ENCODE peak calls at places on chromosome 2, in six cellular contexts. Y is Peyer's patch, L is PC-3, E is fibroblast of lung, Q is brain microvascular endothelial cell, H is left ventricle myocardium inferior. O is an unnamed sample. For H3K27me3, the result is how much of the 10 kb centered on the place peaks cover.

GRCh38 chr2:127047054-127047453 is 59.9 kb downstream of the BIN1 start:
- DNase-seq in Q (no peak), H (no peak), Y (peak), E (no peak), L (no peak), O (no peak)

GRCh38 chr2:126952216-126952615 is 53.5 kb downstream of the TEX51 start:
- DNase-seq in Y (no peak), E (no peak), L (no peak), Q (no peak), H (no peak), O (no peak)

GRCh38 chr2:113890253-113891235 is 655 bp downstream of the ACTR3 start:
- DNase-seq in E (peak), Q (peak), Y (peak), L (peak), H (peak), O (peak)

GRCh38 chr2:132747046-132747445 is 77.0 kb upstream of the LYPD1 start:
- DNase-seq in H (no peak), L (no peak), Q (no peak), Y (no peak), E (no peak), O (no peak)

GRCh38 chr2:210895132-210895531 is 338.7 kb downstream of the CPS1 start:
- DNase-seq in H (no peak), E (no peak), Y (no peak), L (peak), Q (no peak), O (no peak)

GRCh38 chr2:128986026-128986720 is 667.5 kb upstream of the HS6ST1 start:
- DNase-seq in Y (no peak), L (no peak), H (no peak), Q (no peak), E (no peak), O (peak)

GRCh38 chr2:219430633-219431615 is 3.7 kb upstream of the SPEG start:
- DNase-seq in Q (no peak), E (peak), L (peak), H (peak), Y (no peak), O (peak)

GRCh38 chr2:2913601-2914120 is 464.0 kb downstream of the EIPR1 start:
- DNase-seq in Y (no peak), Q (no peak), L (no peak), E (no peak), H (no peak), O (no peak)

GRCh38 chr2:62432407-62432806 is 73.6 kb downstream of the TMEM17 start:
- DNase-seq in E (no peak), H (no peak), Y (no peak), Q (no peak), L (no peak), O (no peak)

GRCh38 chr2:112985090-112985489 is 7.3 kb downstream of the IL36G start:
- DNase-seq in E (no peak), Q (no peak), L (no peak), H (no peak), Y (no peak), O (no peak)

GRCh38 chr2:110107092-110108079 is 8.2 kb downstream of the MALL start:
- DNase-seq in Q (no peak), E (peak), Y (peak), H (no peak), L (peak), O (no peak)

GRCh38 chr2:215034154-215034553 is 104.3 kb downstream of the ABCA12 start:
- DNase-seq in Q (no peak), L (no peak), H (no peak), E (no peak), Y (no peak), O (no peak)

GRCh38 chr2:176067587-176068002 is 16.2 kb downstream of the EVX2 start:
- DNase-seq in E (no peak), H (no peak), L (no peak), Y (no peak), Q (no peak), O (no peak)

GRCh38 chr2:40554665-40555294 is 102.9 kb upstream of the SLC8A1 start:
- DNase-seq in E (peak), Q (peak), Y (peak), H (peak), L (peak), O (peak)

GRCh38 chr2:33526132-33526531 is 49.7 kb downstream of the RASGRP3 start:
- DNase-seq in E (no peak), L (no peak), Q (no peak), H (no peak), Y (no peak), O (no peak)

GRCh38 chr2:7601990-7602389 is 684.8 kb downstream of the RNF144A start:
- DNase-seq in Y (no peak), H (no peak), L (peak), E (no peak), Q (no peak), O (no peak)

GRCh38 chr2:223901854-223902253 is 43.3 kb downstream of the WDFY1 start:
- DNase-seq in L (peak), H (no peak), Y (no peak), E (no peak), Q (no peak), O (no peak)

GRCh38 chr2:5693288-5694015 is 1.3 kb downstream of the SOX11 start:
- DNase-seq in H (no peak), L (no peak), Q (peak), E (peak), Y (no peak), O (peak)

GRCh38 chr2:21033237-21034155 is 10.4 kb downstream of the APOB start:
- DNase-seq in Q (no peak), Y (no peak), E (no peak), H (no peak), L (no peak), O (no peak)

DNA sequence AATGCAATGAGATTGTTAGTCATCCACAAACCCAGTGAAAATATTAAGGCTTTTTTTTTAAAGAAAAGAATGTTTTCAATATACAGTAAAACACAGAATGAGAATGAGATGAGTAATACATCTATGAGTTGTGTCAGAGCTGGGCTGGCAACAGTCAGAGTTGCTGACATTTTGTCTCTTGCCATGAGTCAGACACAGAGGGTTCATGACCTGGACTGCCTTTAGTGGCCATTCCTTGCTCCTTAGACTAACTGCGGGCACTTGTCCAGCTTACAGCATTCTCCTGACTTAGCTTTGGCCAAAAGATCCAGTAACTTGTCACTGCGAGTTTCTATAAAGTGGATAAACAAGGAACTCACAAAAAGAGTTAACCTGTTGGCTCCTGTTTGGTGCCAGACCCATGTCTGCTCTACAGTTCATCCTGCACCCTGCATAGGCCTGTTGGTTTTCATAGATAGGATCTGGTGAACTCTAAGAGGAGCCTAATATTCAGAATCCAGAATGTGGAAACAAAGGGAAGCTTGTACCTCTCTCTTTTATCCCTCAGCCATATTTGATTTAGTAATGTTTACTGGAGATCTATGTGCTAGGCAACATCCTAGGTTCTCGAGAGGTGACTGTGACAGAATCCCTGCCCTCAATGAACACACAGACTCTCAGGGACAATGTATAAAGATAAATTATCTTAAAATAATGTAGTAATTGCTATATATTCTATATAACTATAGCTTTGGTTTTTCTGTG is 391.5 kb upstream of the VWC2L start:
- DNase-seq in L (peak), Q (peak), Y (no peak), E (peak), H (no peak), O (no peak)
- H3K27ac ChIP-seq in L (peak), Q (peak), Y (no peak), E (peak), H (no peak), O (no peak)

DNA sequence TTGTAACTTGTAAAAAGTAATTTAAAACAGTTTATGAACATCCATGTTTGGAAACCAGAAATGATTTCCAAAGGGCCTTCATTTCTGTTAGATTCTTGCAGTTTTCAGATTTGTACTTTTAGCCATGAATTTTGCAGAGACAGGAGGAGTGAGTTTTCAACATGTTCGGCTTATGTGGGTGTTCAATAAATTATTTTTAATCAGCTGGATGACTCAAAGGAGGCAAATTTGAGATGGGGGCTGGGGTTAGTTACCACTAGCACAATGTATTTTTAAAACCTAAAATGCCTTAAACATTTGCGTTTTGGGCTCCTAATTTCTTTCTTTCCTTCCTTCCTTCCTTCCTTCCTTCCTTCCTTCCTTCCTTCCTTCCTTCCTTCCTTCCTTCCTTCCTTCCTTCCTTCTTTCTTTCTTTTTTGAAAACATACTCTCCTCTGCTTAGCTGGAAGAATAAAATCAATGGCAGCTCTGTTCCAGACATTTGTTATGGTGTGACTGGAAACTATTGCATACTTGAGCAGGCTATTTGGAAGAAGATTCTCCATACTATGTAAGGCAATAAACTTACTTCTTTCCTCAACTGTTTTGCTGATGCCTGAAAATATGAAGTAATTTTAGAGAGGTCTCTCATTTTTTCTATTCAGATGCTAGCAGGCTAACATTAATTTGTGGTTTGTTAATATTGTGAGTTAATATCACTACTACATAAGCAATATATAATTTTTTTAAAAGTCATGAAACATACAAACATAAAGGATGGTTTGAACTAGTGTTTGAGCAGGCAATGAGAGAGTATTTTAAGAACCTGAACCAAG is 394.4 kb downstream of the NYAP2 start:
- DNase-seq in Y (no peak), H (no peak), E (no peak), Q (no peak), L (no peak), O (peak)
- TF ChIP-seq CTCF in Y (no peak), H (no peak), E (no peak), Q (no peak), L (no peak), O (no peak)

GRCh38 chr2:10865841-10866240 is 45.9 kb upstream of the KCNF1 start:
- DNase-seq in Y (no peak), E (no peak), L (no peak), Q (no peak), H (no peak), O (no peak)
- H3K27me3 ChIP-seq in Y (under half), E (under half), L (under half), Q (under half), H (under half), O (under half)

GRCh38 chr2:84800194-84800805 is 80.6 kb downstream of the TRABD2A start:
- DNase-seq in L (no peak), H (no peak), E (no peak), Q (no peak), Y (no peak), O (no peak)

GRCh38 chr2:84793641-84794040 is 87.2 kb downstream of the TRABD2A start:
- DNase-seq in Q (no peak), E (no peak), Y (no peak), L (no peak), H (no peak), O (no peak)

GRCh38 chr2:84799772-84800171 is 81.1 kb downstream of the TRABD2A start:
- DNase-seq in Q (no peak), Y (no peak), L (no peak), H (no peak), E (no peak), O (no peak)

GRCh38 chr2:84797271-84797670 is 83.6 kb downstream of the TRABD2A start:
- DNase-seq in H (no peak), Y (no peak), Q (no peak), L (no peak), E (no peak), O (no peak)

DNA sequence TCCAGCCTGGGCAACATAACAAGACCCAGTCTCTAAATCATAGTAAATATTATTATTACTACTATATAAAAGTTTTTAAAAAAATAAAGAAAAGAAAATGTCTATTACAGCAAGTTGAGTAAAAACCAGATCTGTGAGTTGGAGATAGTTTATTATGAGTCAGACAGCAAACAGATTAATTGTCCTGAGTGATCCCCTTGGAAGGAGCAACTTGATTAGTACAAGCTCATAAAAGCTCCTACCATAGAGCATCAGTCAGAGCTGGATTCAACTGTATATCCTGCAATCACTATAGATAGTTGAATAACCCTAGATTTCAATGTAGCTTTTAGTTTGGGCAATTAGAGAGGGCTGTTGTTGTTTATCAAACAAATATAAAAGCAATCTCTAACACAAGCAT is 84.1 kb downstream of the TRABD2A start:
- DNase-seq in Q (no peak), Y (no peak), L (peak), H (no peak), E (no peak), O (no peak)
- H3K27ac ChIP-seq in Q (no peak), Y (no peak), L (no peak), H (no peak), E (no peak), O (no peak)

DNA sequence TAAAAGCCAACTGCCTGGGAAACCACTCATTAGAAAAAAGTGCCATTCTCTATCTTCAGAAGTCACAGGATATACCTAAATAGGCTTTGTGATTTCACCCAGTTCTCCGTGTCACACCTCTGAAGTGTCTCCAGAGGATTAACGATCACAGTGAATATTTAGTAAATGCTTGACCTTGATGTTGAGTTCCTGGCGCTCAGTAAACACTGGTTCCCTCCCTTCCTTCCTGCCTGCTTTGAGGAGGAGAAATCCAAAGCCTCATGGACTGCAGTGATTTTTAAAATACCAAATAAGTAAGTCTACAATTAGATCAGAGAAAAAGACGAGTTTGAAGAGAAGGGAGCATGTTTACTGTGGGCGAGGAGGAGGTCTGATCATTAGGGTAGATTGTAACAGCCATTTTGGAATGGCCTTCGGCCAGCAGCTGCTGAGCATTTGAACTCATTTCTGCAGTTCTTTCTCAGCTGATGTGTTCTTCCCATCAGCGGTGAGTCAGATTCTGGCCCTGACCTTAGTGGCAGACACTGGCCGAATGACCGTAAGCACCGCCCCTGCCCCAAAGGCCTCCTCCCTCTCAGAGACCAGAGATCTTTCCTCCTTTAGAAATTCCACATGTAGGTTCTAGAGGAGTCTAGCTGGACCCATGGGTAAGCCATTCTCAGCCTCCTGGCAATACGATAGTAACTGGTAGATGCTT is 62.1 kb upstream of the SLC16A14 start:
- DNase-seq in Y (peak), L (no peak), H (peak), Q (peak), E (peak), O (no peak)
- TF ChIP-seq CTCF in Y (no peak), L (no peak), H (no peak), Q (no peak), E (no peak), O (no peak)

DNA sequence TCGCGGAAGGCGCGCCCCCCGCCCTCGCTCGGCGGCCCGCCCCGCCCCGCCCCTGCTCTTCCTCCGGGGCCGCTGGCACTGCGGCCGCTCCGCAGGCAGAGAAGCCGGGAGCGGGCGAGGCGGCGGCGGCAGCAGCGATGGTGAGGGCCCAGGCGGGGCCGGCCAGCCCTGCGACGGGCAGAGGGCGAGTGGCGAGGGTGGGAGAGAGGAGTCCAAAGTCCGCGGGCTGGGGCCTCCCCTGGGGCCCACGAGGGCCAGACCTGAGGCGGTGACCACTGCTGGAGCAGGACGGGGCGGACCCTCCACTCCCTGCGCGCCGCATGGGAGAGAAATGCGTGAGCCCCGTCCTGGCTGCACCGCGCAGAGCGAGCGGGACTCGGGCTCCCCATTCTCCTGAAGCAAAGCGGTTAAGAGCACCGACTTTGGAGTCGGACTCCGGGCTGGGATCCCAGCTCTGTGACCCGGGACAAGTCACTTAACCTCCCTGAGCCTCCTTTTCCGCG is at the start of gene VAMP5:
- DNase-seq in Y (peak), E (no peak), Q (no peak), L (no peak), H (peak), O (no peak)
- H3K27me3 ChIP-seq in Y (under half), E (under half), Q (under half), L (under half), H (under half), O (under half)

DNA sequence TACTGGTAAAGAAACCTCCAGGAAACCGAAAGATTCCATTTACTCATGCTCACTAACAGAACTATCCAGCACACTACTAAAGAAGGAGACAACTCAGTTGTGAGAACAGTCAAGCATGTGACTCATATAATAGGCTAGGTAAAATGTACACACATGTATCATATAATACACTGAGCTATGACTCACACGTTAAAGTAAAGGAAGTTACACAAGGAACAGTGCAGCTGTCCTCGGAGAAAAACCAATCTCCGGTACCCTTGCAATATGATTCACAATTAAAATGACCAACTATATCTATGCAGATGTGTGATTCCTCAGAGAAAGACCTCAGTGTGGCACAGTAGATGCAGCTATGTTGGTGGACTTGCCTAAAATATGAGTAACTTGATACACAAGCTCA is 76.6 kb downstream of the STRN start:
- DNase-seq in H (no peak), Y (no peak), L (peak), E (peak), Q (peak), O (peak)
- H3K27ac ChIP-seq in H (no peak), Y (no peak), L (peak), E (peak), Q (peak), O (peak)

DNA sequence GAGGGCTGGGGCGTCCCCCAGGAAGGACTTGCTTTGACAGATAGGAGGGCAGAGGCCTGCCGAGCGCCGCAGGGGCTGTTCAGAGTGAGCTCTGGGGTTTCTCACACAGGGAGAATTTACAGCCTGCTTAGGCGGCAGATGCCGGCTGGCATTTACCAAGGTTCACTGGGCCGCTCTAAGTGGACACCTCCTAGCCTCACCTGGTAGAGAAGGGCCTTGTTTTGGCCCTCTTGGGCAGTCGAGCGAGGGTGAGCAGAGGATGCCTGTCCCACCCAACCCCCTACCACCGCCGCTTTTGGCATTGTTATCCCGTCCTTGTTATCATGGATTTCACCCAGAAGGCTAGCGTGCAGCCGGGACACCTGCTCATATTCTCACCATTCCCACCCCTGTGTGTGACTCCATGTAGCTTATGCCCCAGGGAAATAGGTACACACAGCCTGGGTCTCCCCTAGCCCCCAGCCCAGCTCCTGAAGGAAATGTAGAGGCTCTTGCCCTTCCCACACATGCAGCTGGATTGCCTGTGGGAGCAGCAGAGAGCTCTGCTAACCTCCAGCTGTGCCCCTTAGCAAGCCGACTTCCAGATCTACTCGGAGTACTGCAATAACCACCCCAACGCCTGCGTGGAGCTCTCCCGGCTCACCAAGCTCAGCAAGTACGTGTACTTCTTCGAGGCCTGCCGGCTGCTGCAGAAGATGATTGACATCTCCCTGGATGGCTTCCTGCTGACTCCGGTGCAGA is 52.4 kb downstream of the FAM168B start:
- DNase-seq in L (no peak), Y (no peak), Q (peak), E (peak), H (no peak), O (peak)
- TF ChIP-seq CTCF in L (no peak), Y (no peak), Q (peak), E (peak), H (peak), O (peak)

GRCh38 chr2:232415736-232416520 is 9.3 kb downstream of the ALPG start:
- DNase-seq in Q (no peak), H (no peak), Y (no peak), L (no peak), E (no peak), O (no peak)

GRCh38 chr2:232418056-232418455 is 11.4 kb downstream of the ALPG start:
- DNase-seq in E (no peak), L (no peak), H (no peak), Q (no peak), Y (no peak), O (no peak)

GRCh38 chr2:232416521-232417470 is 10.2 kb downstream of the ALPG start:
- DNase-seq in Q (no peak), H (no peak), Y (no peak), L (no peak), E (no peak), O (no peak)

GRCh38 chr2:232417489-232417888 is 10.8 kb downstream of the ALPG start:
- DNase-seq in H (no peak), E (no peak), L (no peak), Q (no peak), Y (no peak), O (no peak)

GRCh38 chr2:232415138-232415690 is 8.6 kb downstream of the ALPG start:
- DNase-seq in H (no peak), L (no peak), Y (no peak), Q (no peak), E (no peak), O (no peak)
- H3K27me3 ChIP-seq in H (half or more), L (under half), Y (under half), Q (under half), E (under half), O (under half)

O was measured in A673.